ENCODE peak calls at places on chromosome 13, in seven cellular contexts. V is CD8-positive, alpha-beta T cell; T is AG04450; D is GM13976; N is activated CD8-positive, alpha-beta T cell treated with anti-CD3 and anti-CD28 coated beads for 36 hours; E is tibial nerve; P is A549. B is an unnamed sample.

GRCh38 chr13:86684402-86684801 is 885.2 kb upstream of the SLITRK6 start:
- DNase-seq in T (no peak), V (no peak), N (no peak), P (no peak), E (no peak), D (no peak), B (no peak)

GRCh38 chr13:113753171-113753570 is 5.9 kb upstream of the TMEM255B start:
- DNase-seq in V (no peak), D (no peak), P (no peak), E (no peak), N (no peak), T (no peak), B (no peak)

GRCh38 chr13:20188649-20189553 is 3.8 kb downstream of the GJB2 start:
- DNase-seq in D (no peak), V (no peak), P (peak; percentile 33), N (peak; percentile 34), T (no peak), E (no peak), B (no peak)

GRCh38 chr13:49258097-49258796 is 10.5 kb downstream of the CDADC1 start:
- DNase-seq in E (no peak), D (no peak), T (no peak), V (no peak), N (no peak), P (no peak), B (no peak)

GRCh38 chr13:29847501-29847983 is 2.9 kb downstream of the UBL3 start:
- DNase-seq in T (no peak), V (no peak), E (no peak), D (no peak), P (peak; percentile 26), N (peak; percentile 9), B (no peak)

GRCh38 chr13:98987275-98987674 is 9.4 kb upstream of the DOCK9 start:
- DNase-seq in E (no peak), V (no peak), T (no peak), D (no peak), P (no peak), N (no peak), B (no peak)

GRCh38 chr13:95704510-95704909 is 27.6 kb downstream of the DNAJC3 start:
- DNase-seq in T (no peak), D (no peak), P (peak; percentile 22), E (no peak), V (no peak), N (no peak), B (no peak)

GRCh38 chr13:77375554-77375953 is 48.7 kb upstream of the MYCBP2 start:
- DNase-seq in D (no peak), P (no peak), N (no peak), T (no peak), V (no peak), E (no peak), B (no peak)

GRCh38 chr13:26482451-26483197 is 74.9 kb upstream of the WASF3 start:
- DNase-seq in T (no peak), V (peak; percentile 53), P (peak; percentile 66), D (peak; percentile 81), N (peak; percentile 80), E (peak; percentile 35), B (peak; percentile 46)

GRCh38 chr13:93235258-93236015 is 8.8 kb downstream of the GPC6 start:
- DNase-seq in T (no peak), D (no peak), E (no peak), P (no peak), V (no peak), N (no peak), B (no peak)

GRCh38 chr13:51605698-51606097 is 21.4 kb downstream of the WDFY2 start:
- DNase-seq in N (no peak), T (no peak), E (no peak), D (no peak), P (no peak), V (no peak), B (no peak)

GRCh38 chr13:71712988-71713653 is 153.9 kb downstream of the DACH1 start:
- DNase-seq in P (no peak), V (no peak), E (no peak), D (no peak), T (no peak), N (no peak), B (no peak)

GRCh38 chr13:57527114-57527770 is 104.3 kb upstream of the PCDH17 start:
- DNase-seq in N (no peak), P (no peak), D (no peak), V (no peak), E (no peak), T (no peak), B (no peak)

GRCh38 chr13:112652512-112653458 is 37.1 kb upstream of the ATP11A start:
- DNase-seq in N (no peak), V (no peak), D (no peak), T (no peak), P (no peak), E (no peak), B (no peak)

GRCh38 chr13:97568850-97569249 is 134.9 kb downstream of the RAP2A start:
- DNase-seq in D (no peak), N (no peak), E (no peak), P (no peak), V (no peak), T (no peak), B (no peak)

GRCh38 chr13:67277581-67277980 is 47.4 kb upstream of the PCDH9 start:
- DNase-seq in E (no peak), D (no peak), N (no peak), T (no peak), V (no peak), P (no peak), B (no peak)

GRCh38 chr13:112346173-112346898 is 29.8 kb upstream of the SPACA7 start:
- DNase-seq in N (peak; percentile 16), E (no peak), V (no peak), T (no peak), D (no peak), P (no peak), B (no peak)

GRCh38 chr13:107461751-107462150 is 753.6 kb downstream of the LIG4 start:
- DNase-seq in E (no peak), V (no peak), P (no peak), T (no peak), D (no peak), N (no peak), B (no peak)

DNA sequence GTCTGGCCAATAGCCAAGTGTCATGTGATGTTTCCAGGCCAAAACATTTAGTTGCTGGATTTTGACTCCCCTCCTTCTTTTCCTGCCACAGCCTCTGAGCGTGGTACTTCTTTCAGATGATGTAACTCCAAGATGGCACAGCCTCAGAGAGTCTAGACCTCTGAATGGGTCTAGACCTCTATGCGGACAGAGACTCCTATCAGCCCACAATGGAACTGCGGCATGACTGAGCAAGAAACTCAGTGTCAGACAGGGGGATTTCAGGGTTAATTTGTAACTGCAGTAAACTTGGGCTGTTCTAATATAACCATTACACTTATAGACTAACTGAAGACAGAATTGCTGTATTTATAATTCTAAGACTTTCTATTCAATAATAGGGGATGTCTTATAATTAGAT is 42.6 kb upstream of the ZDHHC20 start:
- DNase-seq in V (no peak), P (peak; percentile 12), E (no peak), D (no peak), T (no peak), N (peak; percentile 4), B (no peak)
- TF ChIP-seq CTCF in V (no peak), P (no peak), E (no peak), D (no peak), T (no peak), N (no peak), B (no peak)

GRCh38 chr13:81171065-81171647 is 830.2 kb upstream of the SPRY2 start:
- DNase-seq in V (no peak), E (no peak), P (peak; percentile 3), T (no peak), N (no peak), D (no peak), B (no peak)
- TF ChIP-seq CTCF in V (no peak), E (peak; percentile 34), P (peak; percentile 49), T (peak; percentile 66), N (peak; percentile 60), D (no peak), B (peak; percentile 84)

DNA sequence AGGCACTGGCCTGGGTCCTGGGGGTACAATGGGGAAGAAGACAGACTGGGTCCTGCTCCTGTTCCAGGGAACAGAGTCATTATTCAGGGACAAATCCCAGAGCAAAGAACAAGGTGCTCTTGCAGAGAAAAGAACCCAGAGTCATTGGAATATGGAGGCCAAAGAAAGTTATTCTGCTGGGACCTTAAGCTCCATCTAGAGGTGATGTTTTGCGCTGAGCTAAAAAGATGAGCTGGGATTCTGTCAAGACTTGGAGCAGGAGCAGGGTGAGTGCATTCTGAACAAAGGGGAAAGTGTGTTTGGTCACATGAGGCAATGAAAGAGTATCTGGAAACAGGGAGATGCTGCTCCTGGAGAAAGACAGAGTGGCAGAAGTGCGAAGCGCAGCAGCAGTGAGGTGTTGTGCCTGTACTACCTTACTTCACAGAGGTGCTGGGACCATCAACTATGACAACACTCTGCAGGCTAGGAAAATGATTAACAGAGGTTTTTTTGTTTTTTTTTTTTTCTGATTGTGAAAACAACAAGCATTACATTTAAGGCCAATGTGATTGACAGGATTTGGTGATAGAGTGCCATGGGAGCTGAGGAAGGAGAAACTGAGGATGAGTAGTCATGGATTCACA is 95.3 kb upstream of the TNFSF11 start:
- DNase-seq in D (peak; percentile 46), N (no peak), V (no peak), E (no peak), T (no peak), P (peak; percentile 30), B (no peak)
- TF ChIP-seq CTCF in D (peak; percentile 19), N (peak; percentile 27), V (peak; percentile 15), E (no peak), T (peak; percentile 60), P (peak; percentile 18), B (peak; percentile 33)

DNA sequence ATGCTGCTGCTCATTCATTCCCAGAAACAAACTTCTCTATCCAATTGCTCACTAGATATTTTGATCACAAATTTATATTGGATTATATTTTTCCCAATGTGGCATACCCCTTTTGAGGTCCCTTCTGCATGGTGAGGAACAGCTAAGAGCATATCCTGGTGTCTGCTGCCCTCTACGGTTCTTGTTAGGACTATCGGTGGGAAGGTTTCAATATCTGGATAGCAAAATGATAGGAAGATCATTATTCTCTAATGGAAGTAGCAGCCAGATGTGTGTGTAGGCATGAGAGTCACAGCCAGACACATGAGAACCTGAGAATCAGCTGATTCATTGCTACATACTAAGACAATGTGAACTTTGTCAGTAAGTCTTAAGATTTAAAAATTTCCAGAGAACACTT is 1422.4 kb upstream of the MIR17HG start:
- DNase-seq in N (no peak), E (no peak), P (peak; percentile 30), V (no peak), T (no peak), D (no peak), B (no peak)
- TF ChIP-seq CTCF in N (no peak), E (no peak), P (peak; percentile 38), V (no peak), T (peak; percentile 59), D (peak; percentile 20), B (peak; percentile 64)

DNA sequence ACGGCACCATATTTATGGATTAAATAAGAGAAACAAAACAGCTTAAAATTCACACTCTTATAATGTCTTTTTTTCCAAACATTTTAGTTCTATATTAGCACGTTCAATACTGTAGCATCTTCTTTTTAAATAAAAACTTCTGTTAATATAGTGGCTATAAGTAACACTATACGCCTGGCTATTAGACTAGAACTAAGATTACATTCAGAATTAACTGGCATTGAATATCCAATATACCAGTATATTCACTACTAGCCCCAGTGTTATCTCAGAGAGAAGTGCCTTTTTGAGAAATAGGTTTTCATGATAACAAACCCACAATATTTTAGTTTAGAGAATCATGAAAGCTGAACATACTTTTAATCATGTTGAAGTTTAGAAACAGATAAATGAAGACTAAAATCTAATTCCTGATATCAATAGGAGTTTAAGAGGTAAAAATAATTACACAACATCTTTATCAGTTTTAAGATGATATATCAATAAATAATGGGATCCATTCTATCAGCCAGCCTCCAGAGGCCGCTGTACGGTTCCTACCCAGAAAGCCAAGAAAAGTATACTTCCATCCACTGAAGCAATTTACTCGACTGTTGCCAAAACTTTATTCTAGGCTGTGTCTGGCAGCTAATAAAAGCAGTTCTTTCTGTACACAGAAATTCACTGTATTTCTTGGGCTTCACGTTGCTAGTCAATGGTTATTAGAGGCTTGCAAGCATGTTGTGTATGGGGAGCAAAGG is 1113.4 kb upstream of the MIR17HG start:
- DNase-seq in T (no peak), E (no peak), N (no peak), D (no peak), V (no peak), P (no peak), B (no peak)
- TF ChIP-seq CTCF in T (no peak), E (no peak), N (no peak), D (peak; percentile 5), V (no peak), P (no peak), B (no peak)